ENCODE peak calls at places on chromosomes 13 and 19, in nine cellular contexts. G is CD8-positive, alpha-beta T cell; N is Panc1; V is cardiac muscle cell; T is activated B cell treated with CpG ODN at 0.5 μM for 24 hours; Q is lower leg skin; L is breast epithelium; S is CD4-positive, alpha-beta T cell; P is cardiac fibroblast. E is an unnamed sample.

GRCh38 chr13:67135356-67135755 is 94.8 kb downstream of the PCDH9 start:
- DNase-seq in V (no peak), N (no peak), S (no peak), P (no peak), Q (no peak), G (no peak), L (no peak), T (no peak), E (no peak)

GRCh38 chr19:48635966-48636858 is 967 bp downstream of the DBP start:
- DNase-seq in P (no peak), N (no peak), V (peak; percentile 36), L (no peak), G (peak; percentile 53), T (no peak), Q (peak; percentile 94), S (no peak), E (peak; percentile 57)

GRCh38 chr13:75217949-75218348 is 264.0 kb downstream of the TBC1D4 start:
- DNase-seq in P (peak; percentile 49), S (no peak), G (no peak), T (no peak), Q (no peak), L (no peak), N (no peak), V (peak; percentile 28), E (no peak)

GRCh38 chr13:112837371-112838037 is 131.5 kb upstream of the MCF2L start:
- DNase-seq in N (no peak), S (no peak), P (no peak), L (no peak), T (no peak), V (no peak), G (no peak), Q (no peak), E (no peak)

GRCh38 chr19:30428281-30428680 is 56.1 kb downstream of the ZNF536 start:
- DNase-seq in T (no peak), N (no peak), S (no peak), V (no peak), G (no peak), P (no peak), Q (peak; percentile 56), L (no peak), E (no peak)

GRCh38 chr13:110001622-110002275 is 215.4 kb upstream of the IRS2 start:
- DNase-seq in L (no peak), Q (no peak), N (no peak), T (no peak), P (peak; percentile 86), S (no peak), V (no peak), G (no peak), E (no peak)

GRCh38 chr13:103238441-103238840 is 172.2 kb upstream of the SLC10A2 start:
- DNase-seq in G (no peak), S (no peak), T (no peak), Q (no peak), L (no peak), N (no peak), P (no peak), V (no peak), E (no peak)

GRCh38 chr19:1574763-1575162 is 6.6 kb upstream of the MEX3D start:
- DNase-seq in T (no peak), V (no peak), Q (no peak), N (no peak), G (no peak), L (no peak), S (no peak), P (no peak), E (no peak)

GRCh38 chr13:70568571-70568970 is 460.3 kb upstream of the KLHL1 start:
- DNase-seq in L (no peak), N (peak; percentile 27), T (no peak), V (peak; percentile 52), S (no peak), P (peak; percentile 69), Q (no peak), G (no peak), E (no peak)

GRCh38 chr13:28655566-28655965 is 3.4 kb upstream of the POMP start:
- DNase-seq in Q (no peak), N (no peak), L (no peak), T (no peak), V (no peak), S (no peak), P (peak; percentile 79), G (no peak), E (no peak)

GRCh38 chr19:52896431-52897148 is 845 bp downstream of the ZNF320 start:
- DNase-seq in N (no peak), P (peak; percentile 33), G (peak; percentile 28), L (no peak), Q (no peak), T (no peak), V (peak; percentile 39), S (no peak), E (no peak)

GRCh38 chr19:46791944-46792343 is 3.5 kb upstream of the SLC1A5 start:
- DNase-seq in Q (no peak), P (no peak), L (no peak), N (no peak), G (peak; percentile 26), S (peak; percentile 1), V (no peak), T (no peak), E (no peak)

GRCh38 chr13:26616126-26616525 is 58.6 kb downstream of the WASF3 start:
- DNase-seq in N (no peak), P (peak; percentile 74), T (no peak), S (no peak), L (no peak), V (no peak), G (no peak), Q (no peak), E (no peak)

GRCh38 chr13:43023244-43023931 is at the start of gene DNAJC15:
- DNase-seq in L (peak; percentile 60), G (peak; percentile 79), Q (peak; percentile 95), V (no peak), T (peak; percentile 81), P (peak; percentile 84), N (peak; percentile 27), S (peak; percentile 55), E (peak; percentile 73)
- TF ChIP-seq CTCF in L (no peak), G (no peak), Q (no peak), V (peak; percentile 3), T (no peak), P (no peak), N (no peak), S (no peak), E (peak; percentile 21)

GRCh38 chr19:15296353-15296752 is 36.0 kb downstream of the BRD4 start:
- DNase-seq in N (no peak), T (no peak), S (no peak), Q (no peak), L (no peak), P (no peak), V (peak; percentile 91), G (no peak), E (no peak)

GRCh38 chr19:15296841-15297415 is 35.4 kb downstream of the BRD4 start:
- DNase-seq in L (no peak), V (no peak), S (no peak), G (peak; percentile 31), P (no peak), T (no peak), N (no peak), Q (no peak), E (no peak)

GRCh38 chr19:15298847-15299567 is 33.3 kb downstream of the BRD4 start:
- DNase-seq in P (no peak), T (no peak), V (no peak), S (no peak), L (no peak), G (no peak), Q (no peak), N (no peak), E (no peak)

GRCh38 chr19:15299568-15300409 is 32.5 kb downstream of the BRD4 start:
- DNase-seq in G (no peak), P (peak; percentile 77), Q (no peak), L (no peak), T (no peak), N (no peak), S (no peak), V (no peak), E (no peak)

GRCh38 chr19:15297416-15298224 is 34.7 kb downstream of the BRD4 start:
- DNase-seq in S (no peak), T (no peak), Q (no peak), N (peak; percentile 38), L (no peak), G (peak; percentile 54), V (no peak), P (peak; percentile 67), E (no peak)
- TF ChIP-seq CTCF in S (no peak), T (no peak), Q (no peak), N (no peak), L (no peak), G (no peak), V (peak; percentile 18), P (peak; percentile 21), E (no peak)

DNA sequence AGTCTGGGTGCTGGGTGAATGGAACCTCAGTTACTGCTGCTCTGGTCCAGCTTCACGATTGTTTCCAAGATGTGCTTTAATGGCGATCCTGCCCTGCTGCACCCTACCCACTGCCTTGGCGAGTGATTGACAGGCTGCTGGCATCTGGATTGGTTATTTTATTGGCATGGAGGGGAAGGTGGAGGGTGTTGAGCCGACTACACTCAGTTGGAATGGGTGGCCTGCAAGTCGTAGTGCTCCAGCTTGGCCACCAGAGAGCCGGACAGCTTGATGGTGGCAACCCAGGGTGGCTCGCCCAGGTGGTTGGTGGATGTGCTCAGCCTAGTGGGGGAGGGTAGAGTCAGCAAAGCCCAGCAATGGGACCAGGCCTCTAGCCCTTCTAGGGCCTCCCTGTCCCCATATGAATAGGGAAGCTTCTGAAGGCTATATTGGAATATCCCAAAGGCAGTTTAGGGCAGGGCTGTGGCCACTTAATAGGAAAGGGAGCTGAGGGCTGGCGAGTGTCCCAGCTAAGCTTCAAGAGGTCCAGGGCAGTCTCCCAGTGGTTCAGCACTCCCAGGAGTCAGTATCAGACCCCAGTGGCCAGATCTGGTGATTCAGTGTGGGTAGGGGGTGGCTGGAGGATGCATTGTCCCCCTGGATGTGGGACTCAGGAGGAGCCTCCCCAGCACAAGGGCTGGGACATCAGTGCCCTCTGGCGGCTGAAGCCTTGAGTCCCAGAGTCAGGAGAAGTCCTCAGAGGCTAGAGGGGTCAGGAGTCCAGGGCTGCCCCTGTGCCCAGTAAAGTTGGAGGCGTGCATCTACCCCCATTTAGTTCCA is 3.4 kb downstream of the GGN start:
- DNase-seq in S (no peak), P (peak; percentile 39), V (peak; percentile 38), Q (no peak), L (no peak), N (no peak), T (no peak), G (no peak), E (no peak)
- TF ChIP-seq CTCF in S (no peak), P (peak; percentile 55), V (peak; percentile 46), Q (no peak), L (no peak), N (peak; percentile 92), T (no peak), G (no peak), E (no peak)

DNA sequence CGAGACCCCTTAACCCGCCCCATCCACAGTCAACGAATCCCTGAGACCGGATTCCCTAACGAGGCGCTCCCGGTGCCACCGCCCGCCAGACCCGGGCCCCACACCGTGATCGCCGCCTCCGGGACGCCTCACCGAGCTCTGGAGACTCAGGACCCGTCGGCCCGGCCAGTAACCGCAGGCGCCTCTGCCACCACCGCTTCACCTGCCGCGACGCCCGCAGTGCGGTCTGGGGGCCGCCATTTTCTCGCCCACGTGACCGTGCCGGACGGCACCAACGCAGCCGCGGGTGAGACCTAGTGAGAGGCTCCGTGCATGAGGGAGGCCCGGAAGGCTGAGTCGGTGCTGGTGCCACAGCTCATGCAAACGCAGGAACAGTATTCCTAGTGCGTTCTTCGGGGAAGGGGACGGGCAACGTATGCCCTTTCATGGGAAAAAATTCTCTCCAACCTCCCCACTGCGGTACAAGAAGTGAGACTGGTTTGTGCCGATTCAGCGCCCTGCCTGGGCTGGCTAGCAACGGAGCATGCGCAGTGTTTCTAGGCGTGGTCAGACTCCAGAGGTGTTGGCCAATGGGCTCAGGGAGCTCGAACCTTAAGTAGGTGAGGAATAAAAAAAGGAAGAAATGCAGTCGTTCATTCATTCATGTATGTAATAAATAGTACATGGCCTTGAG is at the start of gene DOHH:
- DNase-seq in G (peak; percentile 97), L (peak; percentile 94), P (peak; percentile 98), S (peak; percentile 95), N (peak; percentile 95), Q (peak; percentile 98), V (peak; percentile 96), T (peak; percentile 91), E (peak; percentile 96)
- TF ChIP-seq CTCF in G (no peak), L (no peak), P (no peak), S (no peak), N (no peak), Q (no peak), V (no peak), T (no peak), E (no peak)

E was measured in CD14-positive monocyte.